ENCODE peak calls at places on chromosomes 13 and 19, in ten cellular contexts. V is AG20443; H is iris pigment epithelial cell; R is stimulated activated CD4-positive, alpha-beta T cell treated with anti-CD3 and anti-CD28 coated beads, Interleukin-12 subunit alpha, Interleukin-12 subunit beta, amount 100 ng/mL, for 48 hours; X is heart right ventricle; L is SW 1271; I is left cardiac atrium; S is LoVo; G is activated CD4-positive, alpha-beta T cell treated with anti-CD3 and anti-CD28 coated beads, Interleukin-2, amount 50 U/mL, for 1 hour; T is effector memory CD8-positive, alpha-beta T cell. Y is an unnamed sample.
A peak's percentile ranks its signal among the peaks of the same experiment; 100 is the strongest.

GRCh38 chr13:40399756-40400155 is 266.7 kb downstream of the FOXO1 start:
- DNase-seq in V (no peak), H (no peak), R (no peak), X (no peak), L (no peak), I (no peak), S (no peak), G (no peak), T (no peak), Y (no peak)

GRCh38 chr13:65555973-65556372 is 1674.2 kb downstream of the PCDH9 start:
- DNase-seq in V (no peak), H (no peak), R (no peak), X (no peak), L (no peak), I (no peak), S (no peak), G (no peak), T (no peak), Y (no peak)

GRCh38 chr13:67574320-67575233 is 344.4 kb upstream of the PCDH9 start:
- DNase-seq in V (no peak), H (peak; percentile 89), R (no peak), X (no peak), L (peak; percentile 90), I (no peak), S (no peak), G (no peak), T (no peak), Y (peak; percentile 0)

GRCh38 chr13:99414048-99414995 is 87.0 kb upstream of the TM9SF2 start:
- DNase-seq in V (no peak), H (no peak), R (no peak), X (no peak), L (no peak), I (no peak), S (no peak), G (no peak), T (no peak), Y (no peak)

GRCh38 chr19:42248270-42249148 is 6.1 kb upstream of the GSK3A start:
- DNase-seq in V (no peak), H (no peak), R (no peak), X (no peak), L (no peak), I (peak; percentile 26), S (no peak), G (no peak), T (no peak), Y (no peak)

GRCh38 chr19:49347835-49348234 is 12.6 kb downstream of the CD37 start:
- DNase-seq in V (peak; percentile 85), H (peak; percentile 75), R (no peak), X (no peak), L (peak; percentile 51), I (no peak), S (no peak), G (no peak), T (no peak), Y (peak; percentile 90)

GRCh38 chr19:55070755-55071502 is 4.7 kb upstream of the EPS8L1 start:
- DNase-seq in V (peak; percentile 76), H (peak; percentile 81), R (no peak), X (no peak), L (peak; percentile 43), I (peak; percentile 41), S (peak; percentile 93), G (no peak), T (no peak), Y (peak; percentile 37)

GRCh38 chr19:2089001-2089711 is 7.0 kb downstream of the MOB3A start:
- DNase-seq in V (no peak), H (peak; percentile 52), R (no peak), X (no peak), L (peak; percentile 15), I (no peak), S (no peak), G (no peak), T (no peak), Y (peak; percentile 25)

GRCh38 chr19:19866599-19867248 is 1.0 kb downstream of the ZNF253 start:
- DNase-seq in V (peak; percentile 12), H (peak; percentile 18), R (peak; percentile 28), X (no peak), L (no peak), I (peak; percentile 45), S (no peak), G (peak; percentile 32), T (no peak), Y (peak; percentile 1)

GRCh38 chr13:29369060-29369743 is 226.3 kb downstream of the SLC7A1 start:
- DNase-seq in V (peak; percentile 53), H (peak; percentile 52), R (no peak), X (no peak), L (peak; percentile 41), I (no peak), S (peak; percentile 8), G (no peak), T (no peak), Y (peak; percentile 43)

GRCh38 chr13:46184277-46184699 is 2.3 kb upstream of the LCP1 start:
- DNase-seq in V (no peak), H (peak; percentile 15), R (peak; percentile 65), X (peak; percentile 23), L (peak; percentile 17), I (peak; percentile 30), S (no peak), G (peak; percentile 74), T (peak; percentile 66), Y (no peak)

GRCh38 chr19:2731181-2732117 is 8.4 kb downstream of the SLC39A3 start:
- DNase-seq in V (no peak), H (no peak), R (no peak), X (no peak), L (no peak), I (no peak), S (no peak), G (no peak), T (no peak), Y (no peak)

GRCh38 chr13:45333973-45334922 is 6.7 kb downstream of the TPT1 start:
- DNase-seq in V (no peak), H (peak; percentile 63), R (no peak), X (no peak), L (no peak), I (no peak), S (no peak), G (peak; percentile 31), T (no peak), Y (peak; percentile 47)

GRCh38 chr19:22901431-22902130 is 69.5 kb downstream of the ZNF723 start:
- DNase-seq in V (no peak), H (no peak), R (no peak), X (no peak), L (no peak), I (no peak), S (no peak), G (no peak), T (no peak), Y (no peak)

GRCh38 chr13:77480071-77480470 is 55.4 kb upstream of the SCEL start:
- DNase-seq in V (no peak), H (no peak), R (no peak), X (no peak), L (no peak), I (no peak), S (no peak), G (no peak), T (no peak), Y (no peak)

GRCh38 chr19:39953915-39954314 is 17.1 kb upstream of the PSMC4 start:
- DNase-seq in V (no peak), H (no peak), R (no peak), X (no peak), L (no peak), I (no peak), S (no peak), G (no peak), T (no peak), Y (no peak)

GRCh38 chr13:41821195-41821594 is 139.7 kb downstream of the VWA8 start:
- DNase-seq in V (no peak), H (no peak), R (no peak), X (no peak), L (no peak), I (no peak), S (no peak), G (no peak), T (no peak), Y (no peak)

GRCh38 chr19:48807590-48808308 is 3.1 kb downstream of the BCAT2 start:
- DNase-seq in V (no peak), H (no peak), R (no peak), X (no peak), L (no peak), I (no peak), S (no peak), G (no peak), T (no peak), Y (no peak)

GRCh38 chr13:110042253-110042652 is 255.9 kb upstream of the IRS2 start:
- DNase-seq in V (no peak), H (no peak), R (no peak), X (no peak), L (no peak), I (no peak), S (no peak), G (no peak), T (no peak), Y (peak; percentile 88)

GRCh38 chr13:25732146-25732865 is 319.5 kb downstream of the SHISA2 start:
- DNase-seq in V (peak; percentile 40), H (peak; percentile 36), R (no peak), X (no peak), L (peak; percentile 46), I (no peak), S (no peak), G (no peak), T (no peak), Y (peak; percentile 15)

GRCh38 chr13:93948523-93948922 is 531.0 kb downstream of the DCT start:
- DNase-seq in V (no peak), H (no peak), R (no peak), X (no peak), L (no peak), I (no peak), S (no peak), G (no peak), T (no peak), Y (no peak)

GRCh38 chr13:44307844-44308243 is 65.8 kb upstream of the SERP2 start:
- DNase-seq in V (no peak), H (no peak), R (no peak), X (no peak), L (no peak), I (no peak), S (peak; percentile 66), G (no peak), T (no peak), Y (no peak)

GRCh38 chr19:912181-913079 is 589 bp downstream of the R3HDM4 start:
- DNase-seq in V (no peak), H (no peak), R (no peak), X (no peak), L (no peak), I (no peak), S (no peak), G (peak; percentile 51), T (no peak), Y (no peak)

GRCh38 chr13:51364404-51365008 is 25.0 kb downstream of the SERPINE3 start:
- DNase-seq in V (peak; percentile 20), H (peak; percentile 81), R (no peak), X (no peak), L (no peak), I (no peak), S (no peak), G (no peak), T (no peak), Y (peak; percentile 63)

GRCh38 chr13:35475131-35475959 is 1.1 kb downstream of the MAB21L1 start:
- DNase-seq in V (peak; percentile 63), H (peak; percentile 18), R (no peak), X (peak; percentile 56), L (no peak), I (peak; percentile 35), S (no peak), G (no peak), T (no peak), Y (peak; percentile 59)

GRCh38 chr19:18414504-18415176 is 4.6 kb upstream of the SSBP4 start:
- DNase-seq in V (no peak), H (peak; percentile 55), R (no peak), X (no peak), L (peak; percentile 36), I (no peak), S (no peak), G (no peak), T (no peak), Y (no peak)

GRCh38 chr13:79741006-79741405 is 260.1 kb downstream of the NDFIP2 start:
- DNase-seq in V (peak; percentile 29), H (peak; percentile 65), R (no peak), X (no peak), L (no peak), I (no peak), S (no peak), G (no peak), T (no peak), Y (peak; percentile 36)

GRCh38 chr19:46602392-46603194 is 1.5 kb downstream of the CALM3 start:
- DNase-seq in V (peak; percentile 32), H (no peak), R (peak; percentile 58), X (no peak), L (no peak), I (peak; percentile 39), S (no peak), G (no peak), T (peak; percentile 21), Y (no peak)